ENCODE peak calls at places on chromosome 12, in four cellular contexts. One of them, this sample, is unnamed. For H3K4me1, the result is how much of the 10 kb centered on the place peaks cover.

GRCh38 chr12:26271024-26271423 is 75.7 kb downstream of the SSPN start:
- DNase-seq in A549: no peak
- DNase-seq in fibroblast of lung: peak
- DNase-seq in PC-3: no peak
- DNase-seq in this sample: peak

GRCh38 chr12:100612557-100612956 is 39.1 kb downstream of the GAS2L3 start:
- DNase-seq in A549: no peak
- DNase-seq in fibroblast of lung: no peak
- DNase-seq in PC-3: peak
- DNase-seq in this sample: no peak

GRCh38 chr12:112904571-112904970 is 2.2 kb upstream of the OAS1 start:
- DNase-seq in A549: no peak
- DNase-seq in fibroblast of lung: peak
- DNase-seq in PC-3: peak
- DNase-seq in this sample: peak

GRCh38 chr12:9843416-9843815 is 16.1 kb downstream of the KLRF1 start:
- DNase-seq in A549: no peak
- DNase-seq in fibroblast of lung: no peak
- DNase-seq in PC-3: no peak
- DNase-seq in this sample: peak

GRCh38 chr12:87828384-87828973 is 200.7 kb downstream of the C12orf50 start:
- DNase-seq in A549: no peak
- DNase-seq in fibroblast of lung: no peak
- DNase-seq in PC-3: no peak
- DNase-seq in this sample: no peak

GRCh38 chr12:11904124-11904523 is 166.6 kb upstream of the BCL2L14 start:
- DNase-seq in A549: no peak
- DNase-seq in fibroblast of lung: no peak
- DNase-seq in PC-3: no peak
- DNase-seq in this sample: no peak

GRCh38 chr12:90090929-90091651 is 382.5 kb upstream of the ATP2B1 start:
- DNase-seq in A549: peak
- DNase-seq in fibroblast of lung: peak
- DNase-seq in PC-3: peak
- DNase-seq in this sample: peak

GRCh38 chr12:127306604-127307215 is 960.3 kb upstream of the TMEM132C start:
- DNase-seq in A549: no peak
- DNase-seq in fibroblast of lung: peak
- DNase-seq in PC-3: peak
- DNase-seq in this sample: peak

DNA sequence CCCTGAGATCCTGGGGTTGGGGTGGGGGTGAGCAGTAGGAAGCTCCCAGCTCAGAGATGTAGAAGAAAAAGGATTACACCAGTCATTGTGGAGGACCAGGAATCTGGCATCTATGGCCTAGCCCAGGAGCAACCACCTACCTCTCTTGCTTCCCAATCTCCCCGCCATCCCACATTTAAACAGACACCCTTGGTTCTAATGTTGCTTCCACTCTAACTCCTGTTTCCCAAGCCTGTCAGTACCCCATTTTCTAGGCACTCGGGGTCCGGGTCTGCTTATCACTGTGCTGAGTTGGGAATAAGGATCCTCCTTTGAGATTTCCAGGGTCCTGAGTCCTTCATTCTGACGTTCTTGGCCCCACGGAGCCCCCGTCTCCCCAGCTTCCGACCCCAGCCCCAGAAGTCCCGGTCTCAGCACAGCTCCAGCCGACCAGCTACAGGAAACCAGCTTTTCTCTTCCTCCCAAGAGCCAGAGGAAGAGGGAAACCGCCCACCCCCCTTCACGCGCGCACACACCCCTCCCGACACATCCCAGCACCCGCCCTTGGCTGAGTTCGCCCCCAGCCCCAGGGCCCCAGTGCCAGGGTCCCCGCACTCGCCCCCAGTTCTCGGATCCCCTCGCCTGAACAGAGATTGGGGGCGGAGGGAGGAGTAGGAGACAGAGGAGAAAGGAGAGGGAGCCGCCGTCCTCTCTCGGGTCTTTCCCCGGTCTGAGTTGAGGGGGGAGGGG is 1.2 kb downstream of the ITGA5 start:
- DNase-seq in A549: no peak
- DNase-seq in fibroblast of lung: peak
- DNase-seq in PC-3: no peak
- DNase-seq in this sample: peak
- H3K4me1 ChIP-seq in A549: half or more
- H3K4me1 ChIP-seq in fibroblast of lung: under half
- H3K4me1 ChIP-seq in PC-3: under half
- H3K4me1 ChIP-seq in this sample: half or more

DNA sequence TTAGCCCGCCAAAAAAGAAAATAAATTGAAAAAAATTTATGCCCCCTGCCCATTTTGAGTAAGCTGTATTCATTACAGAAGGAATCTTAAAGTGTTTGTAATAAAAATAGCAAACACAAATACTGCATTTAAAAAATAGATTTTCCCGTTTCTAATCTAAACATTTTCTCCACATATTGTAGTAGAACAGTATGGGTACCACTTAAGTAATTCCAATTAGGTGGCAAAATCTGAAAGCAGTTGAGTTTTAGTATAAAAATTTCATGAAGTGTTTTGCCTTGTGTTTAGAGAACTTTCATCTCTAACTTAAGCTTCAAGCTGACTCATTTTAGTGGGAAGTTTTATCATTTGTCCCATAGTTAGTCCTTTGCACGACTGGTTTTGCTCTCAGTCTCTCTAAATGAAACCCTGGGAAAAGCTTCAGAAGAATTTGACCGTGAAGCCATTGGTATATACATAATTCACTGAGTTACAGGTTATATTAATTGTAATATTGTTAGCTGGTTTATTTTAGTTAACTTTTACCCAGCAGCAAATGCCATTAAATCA is 214.6 kb downstream of the ERC1 start:
- DNase-seq in A549: no peak
- DNase-seq in fibroblast of lung: peak
- DNase-seq in PC-3: no peak
- DNase-seq in this sample: peak
- H3K4me1 ChIP-seq in A549: under half
- H3K4me1 ChIP-seq in fibroblast of lung: under half
- H3K4me1 ChIP-seq in PC-3: under half
- H3K4me1 ChIP-seq in this sample: under half

DNA sequence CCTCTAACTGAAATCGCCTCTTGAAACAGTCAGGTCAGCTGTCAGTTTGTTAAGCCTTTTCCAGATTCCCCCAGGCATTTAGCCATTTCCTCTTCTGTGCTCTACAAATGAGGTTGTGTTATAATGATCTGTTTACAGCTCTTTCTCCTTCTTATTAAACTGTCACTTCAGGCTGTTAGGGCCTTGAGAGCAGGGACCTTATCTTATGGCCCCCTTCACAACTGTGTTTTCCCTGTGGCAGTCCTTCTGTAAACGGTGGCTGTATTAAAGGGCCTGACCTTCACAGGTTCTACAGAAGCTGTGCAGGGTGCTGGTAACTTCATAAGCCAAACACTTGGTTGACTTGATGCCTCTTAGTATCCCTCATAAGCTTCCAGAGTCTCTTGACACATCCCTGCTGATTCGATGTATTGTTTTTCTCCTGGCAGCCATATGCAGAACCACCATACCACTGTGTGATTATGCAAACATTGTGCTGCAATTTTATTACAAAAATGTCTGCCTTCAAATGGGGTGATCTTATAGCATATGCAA is 104.7 kb downstream of the PLEKHA5 start:
- DNase-seq in A549: no peak
- DNase-seq in fibroblast of lung: peak
- DNase-seq in PC-3: no peak
- DNase-seq in this sample: peak
- H3K4me1 ChIP-seq in A549: under half
- H3K4me1 ChIP-seq in fibroblast of lung: under half
- H3K4me1 ChIP-seq in PC-3: under half
- H3K4me1 ChIP-seq in this sample: under half

GRCh38 chr12:46390881-46391280 is 18.3 kb upstream of the SLC38A2 start:
- DNase-seq in A549: no peak
- DNase-seq in fibroblast of lung: no peak
- DNase-seq in PC-3: no peak
- DNase-seq in this sample: no peak

GRCh38 chr12:46388427-46388992 is 15.9 kb upstream of the SLC38A2 start:
- DNase-seq in A549: no peak
- DNase-seq in fibroblast of lung: peak
- DNase-seq in PC-3: peak
- DNase-seq in this sample: peak

GRCh38 chr12:46391630-46392029 is 19.1 kb upstream of the SLC38A2 start:
- DNase-seq in A549: no peak
- DNase-seq in fibroblast of lung: peak
- DNase-seq in PC-3: no peak
- DNase-seq in this sample: peak

GRCh38 chr12:46389130-46389616 is 16.6 kb upstream of the SLC38A2 start:
- DNase-seq in A549: no peak
- DNase-seq in fibroblast of lung: peak
- DNase-seq in PC-3: no peak
- DNase-seq in this sample: peak

DNA sequence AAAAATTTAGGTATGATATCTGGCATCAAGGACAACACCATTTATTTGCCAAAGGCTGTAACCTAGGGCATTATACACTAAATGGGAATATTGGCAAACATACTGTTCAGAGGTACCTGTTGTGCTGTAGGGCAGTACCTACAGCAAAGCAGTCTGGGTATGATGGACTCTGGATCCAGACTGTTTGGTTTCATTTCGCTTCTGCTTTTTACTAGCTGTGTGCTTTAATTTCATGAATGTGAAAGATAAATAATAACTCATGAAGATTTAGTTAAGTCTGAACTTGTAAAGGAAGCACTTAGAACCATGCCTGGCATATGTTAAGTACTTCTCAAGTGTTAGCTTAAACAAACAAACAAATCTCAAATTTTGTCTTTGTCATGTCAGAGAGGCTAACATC is 17.7 kb upstream of the SLC38A2 start:
- DNase-seq in A549: no peak
- DNase-seq in fibroblast of lung: no peak
- DNase-seq in PC-3: no peak
- DNase-seq in this sample: no peak
- H3K4me1 ChIP-seq in A549: half or more
- H3K4me1 ChIP-seq in fibroblast of lung: under half
- H3K4me1 ChIP-seq in PC-3: half or more
- H3K4me1 ChIP-seq in this sample: half or more

GRCh38 chr12:89081709-89082108 is 270.6 kb downstream of the DUSP6 start:
- DNase-seq in A549: no peak
- DNase-seq in fibroblast of lung: no peak
- DNase-seq in PC-3: no peak
- DNase-seq in this sample: no peak
- H3K4me1 ChIP-seq in A549: under half
- H3K4me1 ChIP-seq in fibroblast of lung: under half
- H3K4me1 ChIP-seq in PC-3: under half
- H3K4me1 ChIP-seq in this sample: under half

GRCh38 chr12:128803788-128804187 is 20.0 kb downstream of the SLC15A4 start:
- DNase-seq in A549: no peak
- DNase-seq in fibroblast of lung: peak
- DNase-seq in PC-3: no peak
- DNase-seq in this sample: no peak

GRCh38 chr12:128801879-128802391 is 21.8 kb downstream of the SLC15A4 start:
- DNase-seq in A549: no peak
- DNase-seq in fibroblast of lung: peak
- DNase-seq in PC-3: peak
- DNase-seq in this sample: peak

GRCh38 chr12:128800606-128801005 is 23.2 kb downstream of the SLC15A4 start:
- DNase-seq in A549: no peak
- DNase-seq in fibroblast of lung: peak
- DNase-seq in PC-3: peak
- DNase-seq in this sample: no peak

GRCh38 chr12:128804762-128805161 is 19.0 kb downstream of the SLC15A4 start:
- DNase-seq in A549: no peak
- DNase-seq in fibroblast of lung: no peak
- DNase-seq in PC-3: no peak
- DNase-seq in this sample: no peak

GRCh38 chr12:128802756-128803155 is 21.0 kb downstream of the SLC15A4 start:
- DNase-seq in A549: no peak
- DNase-seq in fibroblast of lung: no peak
- DNase-seq in PC-3: no peak
- DNase-seq in this sample: no peak
- H3K4me1 ChIP-seq in A549: under half
- H3K4me1 ChIP-seq in fibroblast of lung: under half
- H3K4me1 ChIP-seq in PC-3: under half
- H3K4me1 ChIP-seq in this sample: under half

GRCh38 chr12:56298828-56299227 is 1.3 kb downstream of the CS start:
- DNase-seq in A549: no peak
- DNase-seq in fibroblast of lung: no peak
- DNase-seq in PC-3: no peak
- DNase-seq in this sample: no peak
- H3K4me1 ChIP-seq in A549: under half
- H3K4me1 ChIP-seq in fibroblast of lung: under half
- H3K4me1 ChIP-seq in PC-3: under half
- H3K4me1 ChIP-seq in this sample: under half

GRCh38 chr12:52434096-52434733 is at the start of gene KRT75:
- DNase-seq in A549: no peak
- DNase-seq in fibroblast of lung: peak
- DNase-seq in PC-3: peak
- DNase-seq in this sample: peak
- H3K4me1 ChIP-seq in A549: under half
- H3K4me1 ChIP-seq in fibroblast of lung: under half
- H3K4me1 ChIP-seq in PC-3: half or more
- H3K4me1 ChIP-seq in this sample: under half

DNA sequence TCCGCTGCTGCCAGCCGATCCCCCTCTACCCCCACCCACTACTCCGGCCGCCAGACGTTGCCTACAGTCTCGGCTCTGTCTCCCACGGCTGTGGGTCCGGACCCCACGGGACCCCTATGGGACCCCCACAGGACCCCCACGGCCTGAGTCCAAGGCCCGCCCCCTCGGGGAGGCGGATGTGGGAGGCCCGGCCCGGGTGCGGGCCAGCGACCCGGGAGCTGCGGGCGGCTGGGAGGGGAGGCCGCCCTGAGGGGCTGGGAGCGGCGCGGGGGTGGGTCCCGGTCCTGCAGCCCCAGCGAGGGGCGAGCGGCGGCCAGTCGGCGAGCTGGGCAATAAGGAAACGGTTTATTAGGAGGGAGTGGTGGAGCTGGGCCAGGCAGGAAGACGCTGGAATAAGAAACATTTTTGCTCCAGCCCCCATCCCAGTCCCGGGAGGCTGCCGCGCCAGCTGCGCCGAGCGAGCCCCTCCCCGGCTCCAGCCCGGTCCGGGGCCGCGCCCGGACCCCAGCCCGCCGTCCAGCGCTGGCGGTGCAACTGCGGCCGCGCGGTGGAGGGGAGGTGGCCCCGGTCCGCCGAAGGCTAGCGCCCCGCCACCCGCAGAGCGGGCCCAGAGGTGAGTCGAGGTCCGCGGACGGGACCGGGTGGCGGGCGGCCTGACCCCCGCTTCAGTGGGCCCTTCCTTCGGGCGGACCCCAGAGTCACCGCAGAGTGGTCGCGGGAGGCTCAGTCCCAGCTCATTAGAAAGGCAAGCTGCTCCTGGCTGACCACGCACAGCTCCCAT is at the start of gene ACVRL1:
- DNase-seq in A549: no peak
- DNase-seq in fibroblast of lung: no peak
- DNase-seq in PC-3: no peak
- DNase-seq in this sample: peak
- H3K4me1 ChIP-seq in A549: under half
- H3K4me1 ChIP-seq in fibroblast of lung: under half
- H3K4me1 ChIP-seq in PC-3: under half
- H3K4me1 ChIP-seq in this sample: half or more

This sample was measured in GM23248.